ENCODE peak calls at places on chromosomes 16 and 17, in four cellular contexts. O, X, F and T are unnamed samples.

GRCh38 chr17:41651625-41652460 is 27.5 kb upstream of the KRT17 start:
- DNase-seq in X (no peak), O (no peak), F (no peak), T (no peak)

GRCh38 chr17:47180337-47180736 is 8.8 kb downstream of the CDC27 start:
- DNase-seq in O (no peak), X (no peak), F (no peak), T (no peak)

GRCh38 chr17:48055531-48056245 is 7.5 kb downstream of the NFE2L1 start:
- DNase-seq in X (peak), F (peak), O (peak), T (peak)

GRCh38 chr17:64608571-64608981 is 53.5 kb downstream of the SMURF2 start:
- DNase-seq in X (peak), O (peak), F (no peak), T (peak)

GRCh38 chr17:20935740-20936139 is 107.1 kb downstream of the USP22 start:
- DNase-seq in X (peak), O (peak), F (no peak), T (peak)

GRCh38 chr16:17396762-17397498 is 73.8 kb downstream of the XYLT1 start:
- DNase-seq in O (peak), F (no peak), X (peak), T (peak)

GRCh38 chr17:2064980-2065785 is 10.3 kb downstream of the HIC1 start:
- DNase-seq in F (no peak), X (peak), O (peak), T (peak)

GRCh38 chr17:66904760-66905637 is 59.5 kb upstream of the CACNG4 start:
- DNase-seq in O (peak), F (no peak), X (peak), T (peak)

GRCh38 chr16:69150146-69150865 is 17.9 kb downstream of the UTP4 start:
- DNase-seq in F (peak), X (peak), O (peak), T (peak)

GRCh38 chr16:9695152-9695551 is 487.1 kb downstream of the GRIN2A start:
- DNase-seq in F (no peak), O (no peak), X (no peak), T (no peak)

GRCh38 chr16:81889896-81890634 is 111.0 kb downstream of the PLCG2 start:
- DNase-seq in X (peak), F (peak), O (peak), T (peak)

GRCh38 chr16:74568961-74569631 is 37.8 kb downstream of the GLG1 start:
- DNase-seq in F (no peak), X (peak), O (peak), T (peak)

GRCh38 chr16:57993452-57993851 is 7.0 kb downstream of the ZNF319 start:
- DNase-seq in F (no peak), X (no peak), O (no peak), T (no peak)

GRCh38 chr17:16434662-16435061 is 19.3 kb downstream of the TRPV2 start:
- DNase-seq in O (no peak), F (no peak), X (no peak), T (no peak)

GRCh38 chr17:46061435-46061834 is 62.4 kb downstream of the STH start:
- DNase-seq in F (no peak), O (no peak), X (no peak), T (peak)

GRCh38 chr17:70251704-70252103 is 82.4 kb downstream of the KCNJ2 start:
- DNase-seq in O (peak), F (no peak), X (no peak), T (no peak)

GRCh38 chr16:50067290-50067853 is 1.6 kb downstream of the HEATR3 start:
- DNase-seq in F (peak), X (peak), O (peak), T (peak)

DNA sequence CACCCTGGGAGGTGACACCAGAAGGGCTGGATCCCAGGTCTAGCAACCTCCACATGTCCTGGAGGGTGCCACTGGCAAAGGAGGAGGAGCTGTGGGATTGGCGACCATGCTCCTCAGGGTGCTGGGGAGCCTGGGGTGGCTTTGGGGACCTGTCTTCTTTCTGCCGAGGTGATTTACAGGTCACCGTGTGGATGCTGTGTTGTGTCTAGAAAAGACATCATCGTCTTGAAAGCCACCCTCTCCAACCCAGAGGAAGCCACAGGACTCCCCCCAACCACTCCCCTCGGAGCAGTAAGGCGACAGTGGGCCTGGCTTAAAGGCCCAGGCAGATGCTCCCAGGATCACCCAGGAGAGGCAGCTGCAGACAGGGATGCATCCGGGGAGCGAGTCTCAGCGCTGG is 29.7 kb upstream of the FASN start:
- DNase-seq in F (no peak), O (no peak), X (no peak), T (no peak)
- H3K4me3 ChIP-seq in F (no peak), O (no peak), X (no peak), T (no peak)

GRCh38 chr17:80122926-80123505 is 21.6 kb downstream of the GAA start:
- DNase-seq in O (no peak), X (no peak), F (no peak), T (no peak)

GRCh38 chr17:80126449-80126715 is 20.5 kb downstream of the EIF4A3 start:
- DNase-seq in F (no peak), X (no peak), O (no peak), T (no peak)

GRCh38 chr17:80125656-80126448 is 21.1 kb downstream of the EIF4A3 start:
- DNase-seq in X (peak), F (no peak), O (peak), T (peak)

GRCh38 chr17:80123791-80124190 is 22.4 kb downstream of the GAA start:
- DNase-seq in F (no peak), O (peak), X (no peak), T (peak)

GRCh38 chr17:80124351-80124981 is 22.5 kb downstream of the EIF4A3 start:
- DNase-seq in O (peak), F (no peak), X (no peak), T (peak)
- TF ChIP-seq CTCF in O (peak), F (peak), X (peak), T (peak)

DNA sequence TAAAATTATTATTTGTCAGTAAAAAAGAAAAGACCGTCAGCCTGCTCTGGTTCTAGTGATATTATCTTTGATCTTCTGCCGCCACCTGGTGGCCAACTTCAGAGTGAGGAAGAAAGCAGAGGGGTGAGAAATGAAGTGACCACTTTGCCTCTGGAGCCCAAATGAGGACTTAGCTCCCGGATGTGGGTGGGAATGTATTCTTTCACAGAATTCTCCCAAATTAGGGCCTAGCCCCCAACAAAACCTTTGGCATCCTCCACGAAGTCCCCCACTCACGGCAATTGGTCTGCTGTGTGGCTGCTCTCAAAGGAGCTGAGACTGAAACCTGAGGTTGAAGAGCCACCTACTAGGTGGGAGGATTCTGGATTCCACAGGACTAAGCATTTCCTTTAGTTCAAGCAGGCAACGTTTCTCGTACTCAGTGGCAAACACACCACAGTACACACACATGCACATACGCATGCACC is 4.9 kb upstream of the ZNF267 start:
- DNase-seq in X (peak), O (peak), F (peak), T (peak)
- H3K4me3 ChIP-seq in X (no peak), O (no peak), F (no peak), T (no peak)

GRCh38 chr16:11565665-11566064 is 21.1 kb downstream of the LITAF start:
- DNase-seq in F (no peak), O (no peak), X (no peak), T (no peak)
- TF ChIP-seq CTCF in F (no peak), O (no peak), X (no peak), T (no peak)

DNA sequence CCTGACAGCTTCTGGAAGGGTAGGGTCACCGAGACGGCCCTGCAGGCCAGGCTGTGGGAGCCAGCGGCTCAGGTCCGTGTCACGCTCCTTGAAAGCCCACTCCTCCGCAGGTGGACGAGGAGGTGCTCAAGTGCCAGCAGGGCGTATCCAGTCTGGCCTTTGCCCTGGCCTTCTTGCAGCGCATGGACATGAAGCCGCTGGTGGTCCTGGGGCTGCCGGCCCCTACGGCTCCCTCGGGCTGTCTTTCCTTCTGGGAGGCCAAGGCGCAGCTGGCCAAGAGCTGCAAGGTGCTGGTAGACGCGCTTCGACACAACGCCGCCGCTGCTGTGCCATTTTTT is 1.1 kb downstream of the NAGS start:
- DNase-seq in X (no peak), O (no peak), F (no peak), T (no peak)
- H3K4me3 ChIP-seq in X (peak), O (peak), F (no peak), T (peak)